ENCODE peak calls at places on chromosomes 3 and 15, in six cellular contexts. L is psoas muscle, F is HFF-Myc, Z is heart left ventricle, V is AG09319, H is AG10803. Q is an unnamed sample.
A peak's percentile ranks its signal among the peaks of the same experiment; 100 is the strongest.

GRCh38 chr3:197226179-197226578 is 72.2 kb downstream of the DLG1 start:
- DNase-seq in Z (no peak), H (no peak), F (no peak), L (no peak), V (no peak), Q (no peak)

GRCh38 chr3:165817160-165817709 is 20.0 kb downstream of the BCHE start:
- DNase-seq in H (no peak), L (no peak), V (no peak), F (no peak), Z (no peak), Q (no peak)

GRCh38 chr15:101477851-101478353 is 11.6 kb downstream of the PCSK6 start:
- DNase-seq in F (no peak), Z (no peak), L (no peak), H (no peak), V (no peak), Q (no peak)

GRCh38 chr3:137988152-137988551 is 21.8 kb upstream of the CLDN18 start:
- DNase-seq in H (no peak), L (no peak), F (no peak), Z (no peak), V (no peak), Q (no peak)

GRCh38 chr15:68277605-68278344 is at the start of gene FEM1B:
- DNase-seq in L (peak; percentile 93), Z (peak; percentile 93), H (peak; percentile 93), V (peak; percentile 87), F (peak; percentile 72), Q (peak; percentile 87)

GRCh38 chr15:78103406-78104118 is 11.2 kb downstream of the SH2D7 start:
- DNase-seq in F (no peak), V (no peak), Z (peak; percentile 39), L (no peak), H (no peak), Q (no peak)

GRCh38 chr15:75720787-75721461 is 8.3 kb upstream of the CSPG4 start:
- DNase-seq in H (no peak), V (no peak), Z (peak; percentile 78), L (peak; percentile 62), F (no peak), Q (no peak)

GRCh38 chr3:34212671-34213070 is 414.2 kb downstream of the PDCD6IP start:
- DNase-seq in H (peak; percentile 63), L (no peak), Z (peak; percentile 29), V (no peak), F (no peak), Q (no peak)

GRCh38 chr3:25169146-25169545 is 258.9 kb upstream of the RARB start:
- DNase-seq in Z (no peak), F (no peak), H (no peak), L (no peak), V (no peak), Q (no peak)

GRCh38 chr15:40151991-40152390 is 8.9 kb upstream of the BUB1B start:
- DNase-seq in F (no peak), H (no peak), Z (no peak), V (no peak), L (no peak), Q (no peak)

GRCh38 chr3:154758109-154758868 is 321.8 kb upstream of the MME start:
- DNase-seq in Z (no peak), F (no peak), H (peak; percentile 62), V (peak; percentile 18), L (no peak), Q (no peak)

GRCh38 chr3:63343674-63344073 is 65.6 kb downstream of the SYNPR start:
- DNase-seq in Z (peak; percentile 85), H (peak; percentile 98), V (peak; percentile 98), L (peak; percentile 69), F (peak; percentile 99), Q (peak; percentile 84)

GRCh38 chr3:145286937-145287336 is 874.0 kb downstream of the PLOD2 start:
- DNase-seq in L (no peak), F (no peak), V (no peak), H (no peak), Z (no peak), Q (no peak)

GRCh38 chr3:187456268-187456667 is 88.1 kb downstream of the RTP4 start:
- DNase-seq in F (no peak), H (peak; percentile 22), V (no peak), L (peak; percentile 21), Z (peak; percentile 52), Q (no peak)

GRCh38 chr3:8455451-8456117 is 46.0 kb upstream of the LMCD1 start:
- DNase-seq in V (no peak), L (no peak), H (peak; percentile 77), F (no peak), Z (no peak), Q (no peak)

GRCh38 chr3:129554356-129555120 is 11.6 kb downstream of the H1-8 start:
- DNase-seq in Z (no peak), L (peak; percentile 11), H (no peak), V (no peak), F (no peak), Q (no peak)

GRCh38 chr15:89345245-89345644 is 10.6 kb upstream of the POLG start:
- DNase-seq in V (no peak), F (no peak), H (no peak), Z (no peak), L (no peak), Q (no peak)

GRCh38 chr3:123813876-123814275 is 70.3 kb downstream of the MYLK start:
- DNase-seq in V (no peak), H (peak; percentile 76), L (no peak), F (no peak), Z (peak; percentile 58), Q (no peak)

GRCh38 chr3:141894524-141895176 is 18.2 kb downstream of the ATP1B3 start:
- DNase-seq in V (peak; percentile 61), L (no peak), F (peak; percentile 52), H (peak; percentile 89), Z (no peak), Q (no peak)

GRCh38 chr3:186815490-186815889 is 9.2 kb upstream of the RFC4 start:
- DNase-seq in L (no peak), H (peak; percentile 75), Z (no peak), V (no peak), F (no peak), Q (no peak)

GRCh38 chr15:78162038-78162437 is 12.9 kb downstream of the IDH3A start:
- DNase-seq in Z (no peak), V (no peak), L (no peak), F (no peak), H (no peak), Q (no peak)

GRCh38 chr15:60507596-60508424 is 28.9 kb upstream of the ICE2 start:
- DNase-seq in H (peak; percentile 76), L (no peak), F (peak; percentile 53), Z (no peak), V (peak; percentile 37), Q (no peak)

DNA sequence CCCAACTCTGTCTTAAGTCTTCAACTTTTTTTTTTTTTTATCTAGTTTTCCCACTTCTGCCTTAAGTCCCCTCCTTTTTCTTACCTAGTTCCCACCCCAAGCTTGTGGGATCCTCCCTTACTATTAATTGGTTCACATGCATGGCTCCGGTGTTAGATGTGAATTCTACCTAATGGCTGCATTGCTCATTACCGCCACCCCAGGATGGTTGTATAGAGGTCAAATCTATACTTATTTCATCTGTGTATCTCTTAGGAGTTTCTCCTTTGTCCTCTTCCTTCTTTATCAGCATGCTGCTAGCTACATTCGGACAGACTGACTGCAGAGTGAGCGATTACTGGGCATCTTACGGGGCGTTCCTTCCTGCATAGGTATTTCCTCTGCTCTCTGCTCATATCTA is 605.7 kb upstream of the GRM7 start:
- DNase-seq in F (no peak), V (no peak), Z (no peak), L (no peak), H (no peak), Q (no peak)
- TF ChIP-seq CTCF in F (no peak), V (no peak), Z (no peak), L (no peak), H (no peak), Q (no peak)

DNA sequence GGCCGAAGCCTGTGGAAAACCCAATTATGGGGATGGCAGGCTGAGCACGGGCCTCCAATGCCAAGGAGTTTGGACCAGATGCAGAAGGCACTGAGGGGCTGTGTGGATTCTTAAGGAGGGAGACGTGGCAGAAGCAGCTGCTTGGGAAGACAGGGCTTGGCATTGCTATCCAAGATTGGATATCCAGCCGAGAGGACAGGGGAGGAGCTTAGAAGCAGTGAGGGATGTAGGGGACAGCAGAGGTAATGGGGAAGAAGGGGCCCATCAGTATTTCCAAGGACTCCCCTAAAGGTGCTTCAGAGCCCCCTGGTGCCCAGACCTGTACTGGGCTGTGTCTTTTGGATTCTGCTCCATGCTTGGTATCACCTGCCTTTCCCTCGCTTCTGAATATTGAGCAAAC is 112.8 kb upstream of the TLE3 start:
- DNase-seq in L (no peak), F (no peak), H (no peak), Z (no peak), V (no peak), Q (no peak)
- TF ChIP-seq CTCF in L (no peak), F (peak; percentile 5), H (no peak), Z (no peak), V (no peak), Q (no peak)

GRCh38 chr15:98881526-98882517 is 125.8 kb downstream of the PGPEP1L start:
- DNase-seq in Z (no peak), F (no peak), L (no peak), V (no peak), H (peak; percentile 74), Q (no peak)
- TF ChIP-seq CTCF in Z (peak; percentile 53), F (peak; percentile 47), L (peak; percentile 51), V (peak; percentile 24), H (peak; percentile 56), Q (peak; percentile 80)

GRCh38 chr15:51398676-51399075 is 57.2 kb downstream of the GLDN start:
- DNase-seq in F (no peak), Z (no peak), H (no peak), L (no peak), V (no peak), Q (no peak)
- TF ChIP-seq CTCF in F (no peak), Z (no peak), H (no peak), L (no peak), V (no peak), Q (no peak)

GRCh38 chr3:174355505-174355904 is 503.6 kb upstream of the NAALADL2 start:
- DNase-seq in V (no peak), H (peak; percentile 40), Z (no peak), L (no peak), F (no peak), Q (no peak)
- TF ChIP-seq CTCF in V (peak; percentile 20), H (peak; percentile 38), Z (no peak), L (peak; percentile 21), F (no peak), Q (peak; percentile 69)

GRCh38 chr3:16373270-16373785 is 108.3 kb downstream of the OXNAD1 start:
- DNase-seq in F (no peak), H (no peak), L (no peak), V (no peak), Z (no peak), Q (no peak)
- TF ChIP-seq CTCF in F (no peak), H (no peak), L (no peak), V (no peak), Z (no peak), Q (no peak)